ENCODE peak calls at places on chromosomes 2 and 18, in seven cellular contexts. O is SK-N-SH, H is A549, R is HL-60, U is GM23338, D is GM12878, A is HCT116. P is an unnamed sample.

GRCh38 chr18:50424877-50425690 is 50.2 kb downstream of the SKA1 start:
- DNase-seq in A (no peak), H (no peak), D (no peak), O (no peak), R (no peak), U (no peak), P (peak)

GRCh38 chr2:11121099-11121822 is 34.0 kb upstream of the SLC66A3 start:
- DNase-seq in R (no peak), D (no peak), O (no peak), U (peak), A (no peak), H (no peak), P (no peak)

GRCh38 chr18:57803119-57803969 is at the start of gene ATP8B1:
- DNase-seq in A (peak), U (peak), D (no peak), O (peak), R (no peak), H (peak), P (no peak)

GRCh38 chr2:111167238-111168162 is 46.8 kb downstream of the BCL2L11 start:
- DNase-seq in H (no peak), D (no peak), A (no peak), U (no peak), O (no peak), R (no peak), P (no peak)

GRCh38 chr2:160736629-160737028 is 243.0 kb upstream of the RBMS1 start:
- DNase-seq in U (no peak), O (no peak), H (peak), D (no peak), R (no peak), A (no peak), P (no peak)

GRCh38 chr18:21489119-21489750 is 111.3 kb downstream of the ESCO1 start:
- DNase-seq in D (no peak), R (peak), O (peak), H (peak), A (peak), U (peak), P (peak)

GRCh38 chr2:85802337-85803103 is 48.7 kb downstream of the ATOH8 start:
- DNase-seq in O (no peak), H (no peak), D (no peak), U (no peak), R (no peak), A (no peak), P (no peak)

GRCh38 chr2:94990956-94991355 is 34.6 kb upstream of the MAL start:
- DNase-seq in D (no peak), R (no peak), U (no peak), H (no peak), A (no peak), O (no peak), P (no peak)

GRCh38 chr18:70200286-70200685 is 5.2 kb downstream of the RTTN start:
- DNase-seq in D (no peak), O (no peak), R (no peak), A (no peak), H (no peak), U (no peak), P (no peak)

GRCh38 chr2:10424051-10424450 is 24.1 kb downstream of the ODC1 start:
- DNase-seq in D (no peak), R (no peak), H (no peak), A (no peak), O (no peak), U (no peak), P (no peak)

GRCh38 chr2:15782009-15782751 is 158.2 kb upstream of the MYCN start:
- DNase-seq in O (no peak), D (no peak), R (no peak), A (no peak), H (peak), U (no peak), P (peak)

GRCh38 chr2:20381457-20381856 is 30.8 kb upstream of the PUM2 start:
- DNase-seq in A (no peak), R (no peak), U (no peak), D (no peak), O (peak), H (no peak), P (peak)

GRCh38 chr2:190583507-190584337 is 49.2 kb upstream of the NEMP2 start:
- DNase-seq in A (no peak), O (peak), R (no peak), U (no peak), H (no peak), D (peak), P (no peak)

GRCh38 chr18:53649621-53650020 is 574.8 kb downstream of the MBD2 start:
- DNase-seq in D (no peak), H (no peak), A (no peak), O (no peak), R (no peak), U (no peak), P (no peak)

GRCh38 chr18:35467624-35468016 is 30.1 kb downstream of the INO80C start:
- DNase-seq in R (no peak), O (no peak), H (no peak), A (no peak), U (no peak), D (peak), P (no peak)

GRCh38 chr18:58393295-58393694 is 235.6 kb downstream of the ALPK2 start:
- DNase-seq in A (no peak), U (no peak), H (no peak), D (no peak), R (no peak), O (no peak), P (no peak)

GRCh38 chr2:27212626-27213471 is 781 bp upstream of the SLC5A6 start:
- DNase-seq in D (no peak), U (peak), R (no peak), A (no peak), H (peak), O (peak), P (peak)

GRCh38 chr2:36197192-36197591 is 158.4 kb upstream of the CRIM1 start:
- DNase-seq in D (no peak), R (no peak), H (no peak), O (no peak), U (no peak), A (no peak), P (no peak)

GRCh38 chr2:202193305-202193704 is 45.1 kb downstream of the SUMO1 start:
- DNase-seq in U (no peak), H (no peak), D (no peak), A (no peak), O (no peak), R (no peak), P (no peak)

GRCh38 chr2:173602153-173602552 is 247.5 kb downstream of the CDCA7 start:
- DNase-seq in U (no peak), D (no peak), A (no peak), H (no peak), O (no peak), R (no peak), P (no peak)

GRCh38 chr2:155766342-155767115 is 566.0 kb downstream of the NR4A2 start:
- DNase-seq in U (peak), O (no peak), A (no peak), H (no peak), R (no peak), D (no peak), P (no peak)

GRCh38 chr2:17877811-17878221 is 651 bp upstream of the KCNS3 start:
- DNase-seq in D (no peak), H (no peak), U (peak), R (peak), A (no peak), O (peak), P (no peak)

GRCh38 chr2:99380376-99381010 is 43.3 kb downstream of the EIF5B start:
- DNase-seq in R (no peak), U (peak), H (no peak), D (no peak), A (no peak), O (no peak), P (no peak)

GRCh38 chr2:36356990-36357505 is 1.5 kb downstream of the CRIM1 start:
- DNase-seq in H (no peak), D (no peak), R (no peak), A (no peak), O (peak), U (no peak), P (peak)

GRCh38 chr2:24509425-24509824 is 18.4 kb downstream of the NCOA1 start:
- DNase-seq in H (no peak), A (no peak), U (no peak), O (no peak), R (no peak), D (peak), P (no peak)

GRCh38 chr2:60764736-60765534 is 8.9 kb downstream of the PAPOLG start:
- DNase-seq in U (no peak), O (no peak), H (no peak), R (no peak), A (no peak), D (no peak), P (no peak)

GRCh38 chr2:25230626-25231311 is 62.4 kb upstream of the POMC start:
- DNase-seq in H (no peak), A (no peak), U (no peak), D (no peak), O (peak), R (no peak), P (no peak)

GRCh38 chr2:64383016-64383588 is 70.9 kb upstream of the LGALSL start:
- DNase-seq in R (no peak), U (no peak), A (no peak), D (no peak), O (no peak), H (no peak), P (no peak)

GRCh38 chr2:44086639-44087036 is 82.0 kb upstream of the PPM1B start:
- DNase-seq in R (no peak), A (no peak), H (no peak), D (no peak), O (no peak), U (no peak), P (no peak)

GRCh38 chr2:72973566-72974435 is 56.5 kb downstream of the EMX1 start:
- DNase-seq in O (peak), U (peak), A (peak), R (peak), H (peak), D (no peak), P (peak)

GRCh38 chr2:66185497-66186034 is 249.4 kb upstream of the MEIS1 start:
- DNase-seq in O (no peak), R (no peak), A (no peak), U (no peak), H (no peak), D (no peak), P (no peak)

GRCh38 chr2:66192888-66193287 is 242.0 kb upstream of the MEIS1 start:
- DNase-seq in U (no peak), R (no peak), D (no peak), O (no peak), A (no peak), H (no peak), P (no peak)

GRCh38 chr2:66189598-66189997 is 245.3 kb upstream of the MEIS1 start:
- DNase-seq in D (no peak), O (no peak), A (no peak), H (no peak), U (no peak), R (peak), P (no peak)
- TF ChIP-seq REST in D (no peak), O (no peak), A (no peak), H (no peak), U (no peak), R (no peak), P (no peak)

GRCh38 chr2:8999802-9000201 is 3.7 kb downstream of the MBOAT2 start:
- DNase-seq in O (no peak), A (no peak), H (no peak), D (no peak), U (no peak), R (no peak), P (no peak)
- TF ChIP-seq REST in O (no peak), A (no peak), H (no peak), D (no peak), U (no peak), R (no peak), P (no peak)

GRCh38 chr2:42457011-42457410 is 36.8 kb downstream of the KCNG3 start:
- DNase-seq in D (no peak), O (no peak), H (no peak), A (no peak), U (peak), R (no peak), P (peak)
- TF ChIP-seq REST in D (no peak), O (no peak), H (no peak), A (no peak), U (no peak), R (no peak), P (no peak)

DNA sequence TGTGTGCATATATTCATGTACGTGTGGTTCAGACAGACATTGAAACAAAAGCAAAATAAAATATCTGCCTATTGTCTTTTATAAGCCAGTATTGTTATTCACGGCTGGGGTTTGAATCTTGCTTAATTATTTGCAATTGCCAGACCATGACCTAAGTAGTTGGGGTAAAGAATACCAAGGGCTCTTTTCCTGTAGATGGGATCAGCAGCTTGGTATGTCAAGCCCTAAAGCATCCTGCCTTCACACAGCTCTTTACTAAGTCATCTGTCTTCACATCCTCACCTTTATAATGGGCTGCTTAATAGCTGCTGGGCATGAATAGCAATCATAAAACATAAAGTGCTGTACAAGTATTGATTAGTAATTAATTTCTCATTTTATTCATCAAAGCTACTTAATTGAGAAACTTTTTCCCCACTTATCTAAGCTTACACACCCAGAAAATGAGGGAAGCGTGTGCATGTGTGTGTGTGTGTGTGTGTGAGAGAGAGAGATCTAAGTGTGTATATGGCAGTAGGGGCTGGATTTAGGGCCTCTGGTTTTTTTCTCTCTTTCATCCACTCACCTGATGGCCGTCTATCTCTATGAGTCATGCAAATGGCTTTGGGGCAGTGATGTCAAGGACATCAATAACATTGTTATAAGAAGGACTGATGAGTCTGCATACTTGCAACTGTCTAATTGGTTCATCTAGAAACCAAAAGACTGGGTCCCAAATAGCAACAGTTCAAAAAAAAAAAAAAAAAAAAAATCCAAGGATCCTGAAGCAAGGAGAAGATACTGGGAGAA is 244.1 kb upstream of the TNP1 start:
- DNase-seq in O (no peak), D (no peak), U (peak), A (peak), R (no peak), H (no peak), P (no peak)
- TF ChIP-seq REST in O (no peak), D (no peak), U (no peak), A (no peak), R (no peak), H (no peak), P (no peak)

GRCh38 chr2:112821142-112821541 is 15.4 kb downstream of the IL1B start:
- DNase-seq in H (no peak), U (no peak), O (no peak), R (no peak), A (no peak), D (no peak), P (no peak)
- TF ChIP-seq REST in H (no peak), U (no peak), O (no peak), R (no peak), A (no peak), D (no peak), P (no peak)

GRCh38 chr18:5463836-5464235 is 80.0 kb downstream of the EPB41L3 start:
- DNase-seq in H (no peak), U (no peak), R (no peak), A (no peak), D (no peak), O (no peak), P (no peak)

GRCh38 chr18:5463390-5463789 is 80.4 kb downstream of the EPB41L3 start:
- DNase-seq in A (no peak), H (no peak), D (no peak), O (no peak), U (no peak), R (peak), P (no peak)

GRCh38 chr18:5461056-5461455 is 82.7 kb downstream of the EPB41L3 start:
- DNase-seq in R (no peak), D (no peak), H (no peak), O (no peak), A (no peak), U (no peak), P (no peak)

GRCh38 chr18:5464241-5464640 is 79.6 kb downstream of the EPB41L3 start:
- DNase-seq in D (no peak), A (no peak), H (no peak), U (no peak), R (no peak), O (no peak), P (no peak)

DNA sequence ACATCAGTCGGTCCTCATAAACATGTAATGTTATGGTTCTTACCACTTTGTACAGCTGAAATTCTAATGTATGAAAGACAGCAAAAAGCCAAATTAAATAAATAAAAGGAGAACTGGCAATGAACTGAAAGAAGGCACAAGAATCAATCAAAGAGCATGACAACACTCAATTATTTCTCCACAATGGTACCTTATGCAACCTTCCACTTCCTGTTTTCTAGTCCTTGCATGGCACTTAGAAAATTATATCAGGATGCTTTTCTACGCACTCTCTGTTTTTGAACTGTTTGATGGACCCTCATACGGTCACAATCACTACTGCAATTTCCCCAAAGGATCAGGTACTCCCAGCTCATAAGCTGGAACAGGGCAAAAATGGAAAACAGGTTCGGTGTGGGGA is 81.6 kb downstream of the EPB41L3 start:
- DNase-seq in A (no peak), U (no peak), D (no peak), O (no peak), H (no peak), R (peak), P (no peak)
- TF ChIP-seq REST in A (no peak), U (no peak), D (no peak), O (no peak), H (no peak), R (peak), P (no peak)

GRCh38 chr2:196515608-196516007 is 123.9 kb upstream of the CCDC150 start:
- DNase-seq in U (no peak), O (no peak), A (no peak), R (no peak), H (no peak), D (no peak), P (no peak)
- TF ChIP-seq REST in U (no peak), O (no peak), A (no peak), R (no peak), H (no peak), D (no peak), P (no peak)